ENCODE peak calls at places on chromosomes 11 and 22, in four cellular contexts. B, I, F and H are unnamed samples.

GRCh38 chr11:111393096-111393495 is 14.0 kb upstream of the POU2AF1 start:
- DNase-seq in B (peak; percentile 36), F (no peak), I (no peak), H (no peak)

GRCh38 chr22:29195964-29196666 is 9.6 kb upstream of the EMID1 start:
- DNase-seq in F (no peak), I (no peak), B (no peak), H (no peak)

GRCh38 chr11:84719935-84720577 is 907.1 kb downstream of the DLG2 start:
- DNase-seq in F (no peak), I (no peak), B (no peak), H (no peak)

GRCh38 chr22:22243033-22243680 is 1.4 kb upstream of the VPREB1 start:
- DNase-seq in B (no peak), F (no peak), I (no peak), H (no peak)

GRCh38 chr11:1481483-1481825 is 5.1 kb downstream of the MOB2 start:
- DNase-seq in I (no peak), B (no peak), F (no peak), H (no peak)

GRCh38 chr11:118406599-118407166 is 5.3 kb downstream of the ATP5MG start:
- DNase-seq in F (peak; percentile 69), B (peak; percentile 74), I (peak; percentile 24), H (no peak)

GRCh38 chr22:19522190-19522880 is 1.9 kb downstream of the CLDN5 start:
- DNase-seq in I (no peak), B (no peak), F (no peak), H (no peak)

GRCh38 chr22:36386900-36387663 is 685 bp downstream of the MYH9 start:
- DNase-seq in I (no peak), F (no peak), B (no peak), H (no peak)

GRCh38 chr11:32087602-32088001 is 3.3 kb upstream of the RCN1 start:
- DNase-seq in F (peak; percentile 81), B (peak; percentile 86), I (no peak), H (no peak)

GRCh38 chr22:43375951-43376455 is 32.8 kb upstream of the SCUBE1 start:
- DNase-seq in B (peak; percentile 30), I (no peak), F (peak; percentile 48), H (no peak)

GRCh38 chr22:19879248-19879575 is 24.5 kb upstream of the GNB1L start:
- DNase-seq in F (no peak), B (no peak), I (no peak), H (no peak)

GRCh38 chr22:29799217-29799680 is 32.1 kb downstream of the UQCR10 start:
- DNase-seq in F (peak; percentile 78), I (peak; percentile 94), B (peak; percentile 95), H (peak; percentile 57)

GRCh38 chr11:77340501-77340900 is 39.0 kb upstream of the GDPD4 start:
- DNase-seq in B (peak; percentile 53), F (no peak), I (no peak), H (no peak)

GRCh38 chr11:67630943-67631331 is 1.2 kb upstream of the NUDT8 start:
- DNase-seq in F (no peak), I (no peak), B (no peak), H (no peak)
- TF ChIP-seq CTCF in F (no peak), I (no peak), B (no peak), H (no peak)

DNA sequence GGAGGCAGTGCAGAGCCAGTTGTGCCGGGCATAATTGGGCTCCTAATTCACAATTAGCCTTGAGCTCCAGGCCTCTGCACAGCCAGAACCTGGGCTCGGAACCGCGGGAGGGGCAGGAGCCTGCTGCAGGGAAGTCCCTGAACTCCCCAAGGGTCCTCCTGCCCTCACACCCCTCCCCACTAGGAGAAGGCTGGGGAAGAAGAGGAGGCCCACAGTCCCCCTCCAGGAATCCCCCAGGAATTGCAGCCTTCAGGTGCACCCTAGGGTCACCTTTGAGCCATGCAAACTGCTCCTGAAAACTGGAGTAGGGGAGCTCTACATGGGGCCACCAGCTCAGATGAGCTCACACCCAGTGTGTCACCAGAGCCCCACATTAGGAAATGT is 93.8 kb upstream of the LMO1 start:
- DNase-seq in F (no peak), B (no peak), I (no peak), H (no peak)
- TF ChIP-seq CTCF in F (peak; percentile 4), B (no peak), I (no peak), H (no peak)

GRCh38 chr22:50199251-50199721 is 1.5 kb upstream of the SELENOO start:
- DNase-seq in F (no peak), B (no peak), I (no peak), H (no peak)

GRCh38 chr22:50201191-50202129 is 649 bp downstream of the SELENOO start:
- DNase-seq in F (no peak), B (no peak), I (no peak), H (no peak)

GRCh38 chr22:50202130-50202671 is 1.4 kb downstream of the SELENOO start:
- DNase-seq in I (no peak), F (no peak), B (no peak), H (no peak)

GRCh38 chr22:50199836-50200332 is 927 bp upstream of the SELENOO start:
- DNase-seq in F (no peak), B (no peak), I (no peak), H (no peak)

DNA sequence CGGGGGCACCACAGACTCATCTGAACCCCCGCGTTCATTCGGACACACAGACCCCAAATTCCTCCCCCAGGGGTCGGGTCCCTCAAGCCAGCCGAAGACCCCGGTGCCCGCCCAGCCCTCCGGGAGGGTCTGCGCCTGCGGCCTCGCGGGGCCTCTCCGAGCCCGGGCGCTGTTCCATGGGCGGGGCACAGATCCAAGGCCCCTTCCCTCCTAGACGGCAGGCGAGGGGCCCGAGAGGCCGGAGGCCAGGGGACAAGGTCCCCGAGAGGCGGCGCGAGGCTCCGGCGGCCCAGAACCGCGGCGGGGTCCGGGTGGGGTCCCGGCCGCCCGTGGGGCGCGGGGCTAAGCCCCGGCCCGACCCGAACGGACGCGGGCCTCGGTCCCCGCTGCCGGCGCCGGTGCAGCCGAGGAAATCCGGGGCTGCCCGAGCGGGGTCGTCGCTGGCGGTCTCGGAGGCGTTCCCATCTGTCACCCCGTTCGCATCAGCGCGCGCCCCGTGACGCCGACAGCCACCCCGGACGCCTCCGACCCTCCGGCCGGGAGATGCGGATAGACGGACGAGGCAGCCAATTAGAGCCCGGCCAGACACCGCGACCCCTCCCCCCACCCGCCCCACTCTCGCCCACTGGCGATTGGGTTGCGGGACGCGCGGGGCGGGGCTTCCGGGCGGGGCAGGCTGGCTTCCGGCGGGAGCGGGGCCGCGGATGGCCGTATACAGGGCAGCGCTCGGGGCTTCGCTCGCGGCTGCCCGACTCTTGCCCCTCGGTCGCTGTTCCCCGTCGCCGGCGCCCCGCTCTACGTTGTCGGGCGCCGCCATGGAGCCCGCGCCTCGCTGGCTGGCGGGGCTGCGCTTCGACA is at the start of gene SELENOO:
- DNase-seq in I (peak; percentile 60), F (peak; percentile 77), B (peak; percentile 71), H (no peak)
- TF ChIP-seq CTCF in I (no peak), F (no peak), B (no peak), H (no peak)

GRCh38 chr11:4890279-4890678 is 8.6 kb downstream of the OR51T1 start:
- DNase-seq in I (no peak), B (no peak), F (peak; percentile 20), H (no peak)

GRCh38 chr11:4887591-4887990 is 5.9 kb downstream of the OR51T1 start:
- DNase-seq in I (no peak), F (no peak), B (no peak), H (no peak)

GRCh38 chr11:4886186-4886585 is 4.5 kb downstream of the OR51T1 start:
- DNase-seq in F (no peak), I (no peak), B (no peak), H (no peak)

GRCh38 chr11:4891996-4892640 is 10.4 kb downstream of the OR51T1 start:
- DNase-seq in F (peak; percentile 76), I (peak; percentile 49), B (peak; percentile 92), H (peak; percentile 60)
- TF ChIP-seq CTCF in F (peak; percentile 45), I (peak; percentile 2), B (peak; percentile 14), H (peak; percentile 7)

GRCh38 chr22:38923463-38924196 is 33.8 kb upstream of the APOBEC3A start:
- DNase-seq in F (peak; percentile 36), B (peak; percentile 86), I (peak; percentile 67), H (peak; percentile 53)
- TF ChIP-seq CTCF in F (peak; percentile 44), B (peak; percentile 26), I (peak; percentile 25), H (peak; percentile 27)

DNA sequence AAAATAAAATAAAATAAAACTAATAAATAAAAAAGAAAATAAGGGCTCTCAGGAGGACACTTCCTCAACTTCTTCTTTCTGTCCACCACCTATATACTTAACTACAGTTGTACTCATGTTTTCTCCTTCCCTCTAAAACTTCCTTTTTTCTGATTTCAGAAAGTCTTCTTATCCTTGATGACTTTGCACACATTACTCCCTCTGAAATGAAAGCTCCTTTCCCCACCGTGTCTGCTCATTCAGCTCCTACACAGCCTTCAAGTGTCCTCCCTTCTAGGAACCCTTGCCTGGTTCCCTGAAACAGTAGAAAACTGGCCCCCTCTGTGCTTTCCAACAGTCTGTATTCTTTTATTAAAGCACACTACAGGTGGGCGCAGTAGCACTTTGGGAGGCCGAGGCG is 18.3 kb upstream of the DDX17 start:
- DNase-seq in B (no peak), F (no peak), I (no peak), H (no peak)
- TF ChIP-seq CTCF in B (no peak), F (no peak), I (no peak), H (no peak)